ENCODE peak calls at places on chromosomes 1 and 21, in five cellular contexts. L is spleen, Y is HAP-1, N is cardiac fibroblast, V is GM23338. G is an unnamed sample.

GRCh38 chr1:113401067-113401466 is 10.8 kb downstream of the MAGI3 start:
- DNase-seq in V (no peak), N (no peak), L (no peak), Y (no peak), G (no peak)

GRCh38 chr1:20057886-20058420 is 12.0 kb upstream of the PLA2G5 start:
- DNase-seq in Y (no peak), V (no peak), L (no peak), N (no peak), G (no peak)

GRCh38 chr1:67162954-67163353 is 3.3 kb upstream of the IL23R start:
- DNase-seq in N (peak; percentile 80), Y (no peak), V (no peak), L (no peak), G (peak; percentile 22)

GRCh38 chr1:205226868-205227583 is 720 bp upstream of the TMCC2 start:
- DNase-seq in Y (peak; percentile 79), V (no peak), L (no peak), N (peak; percentile 55), G (no peak)

GRCh38 chr1:235199441-235199840 is 38.4 kb upstream of the RBM34 start:
- DNase-seq in L (no peak), N (peak; percentile 66), Y (no peak), V (peak; percentile 90), G (peak; percentile 2)

GRCh38 chr1:241527146-241527545 is 5.0 kb upstream of the KMO start:
- DNase-seq in N (no peak), V (no peak), Y (no peak), L (no peak), G (no peak)

GRCh38 chr1:218779341-218779831 is 394.3 kb upstream of the LYPLAL1 start:
- DNase-seq in N (no peak), Y (no peak), V (no peak), L (no peak), G (no peak)

GRCh38 chr1:18879791-18880309 is 20.4 kb upstream of the TAS1R2 start:
- DNase-seq in Y (peak; percentile 75), V (no peak), N (no peak), L (no peak), G (no peak)

GRCh38 chr1:206472454-206472853 is 2.2 kb downstream of the IKBKE start:
- DNase-seq in Y (no peak), N (peak; percentile 70), L (peak; percentile 85), V (peak; percentile 51), G (peak; percentile 69)

GRCh38 chr21:29221259-29221744 is 77.4 kb upstream of the BACH1 start:
- DNase-seq in L (no peak), N (peak; percentile 87), V (no peak), Y (no peak), G (peak; percentile 55)

GRCh38 chr1:19317126-19317910 is 5.2 kb downstream of the SLC66A1 start:
- DNase-seq in L (peak; percentile 63), N (no peak), V (peak; percentile 86), Y (no peak), G (no peak)

GRCh38 chr1:236851871-236852270 is 56.8 kb downstream of the MTR start:
- DNase-seq in V (no peak), L (no peak), Y (no peak), N (peak; percentile 17), G (no peak)

GRCh38 chr1:211685823-211686222 is 10.4 kb upstream of the NEK2 start:
- DNase-seq in L (no peak), N (no peak), Y (no peak), V (no peak), G (no peak)

GRCh38 chr1:211683396-211684297 is 8.2 kb upstream of the NEK2 start:
- DNase-seq in N (no peak), V (no peak), Y (no peak), L (no peak), G (no peak)

GRCh38 chr1:211684331-211684730 is 8.9 kb upstream of the NEK2 start:
- DNase-seq in L (no peak), N (no peak), Y (no peak), V (no peak), G (no peak)

GRCh38 chr1:211687462-211688215 is 12.2 kb upstream of the NEK2 start:
- DNase-seq in L (no peak), N (no peak), V (no peak), Y (no peak), G (no peak)

DNA sequence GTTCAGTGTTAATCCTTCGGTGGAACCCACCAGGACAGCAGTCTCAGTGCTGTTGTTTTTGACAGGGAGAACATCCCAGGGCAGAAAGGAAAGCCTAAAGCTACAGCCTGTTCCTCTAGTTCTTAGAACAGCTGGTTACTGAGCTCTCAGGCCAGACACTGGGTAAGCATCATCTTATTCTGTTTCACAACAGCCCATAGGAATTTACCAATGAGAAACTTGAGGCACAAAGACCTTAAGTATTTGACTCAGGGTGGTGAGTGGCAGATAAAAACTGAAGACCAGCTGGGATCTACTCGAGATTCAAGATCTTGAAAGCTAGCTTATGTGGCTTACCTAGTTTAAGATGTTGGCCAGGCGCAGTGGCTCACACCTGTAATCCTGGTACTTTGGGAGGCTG is 9.4 kb upstream of the NEK2 start:
- DNase-seq in N (peak; percentile 36), V (no peak), Y (no peak), L (no peak), G (no peak)
- H3K4me3 ChIP-seq in N (no peak overlapping the region), V (no peak overlapping the region), Y (no peak overlapping the region), L (no peak overlapping the region), G (no peak overlapping the region)

DNA sequence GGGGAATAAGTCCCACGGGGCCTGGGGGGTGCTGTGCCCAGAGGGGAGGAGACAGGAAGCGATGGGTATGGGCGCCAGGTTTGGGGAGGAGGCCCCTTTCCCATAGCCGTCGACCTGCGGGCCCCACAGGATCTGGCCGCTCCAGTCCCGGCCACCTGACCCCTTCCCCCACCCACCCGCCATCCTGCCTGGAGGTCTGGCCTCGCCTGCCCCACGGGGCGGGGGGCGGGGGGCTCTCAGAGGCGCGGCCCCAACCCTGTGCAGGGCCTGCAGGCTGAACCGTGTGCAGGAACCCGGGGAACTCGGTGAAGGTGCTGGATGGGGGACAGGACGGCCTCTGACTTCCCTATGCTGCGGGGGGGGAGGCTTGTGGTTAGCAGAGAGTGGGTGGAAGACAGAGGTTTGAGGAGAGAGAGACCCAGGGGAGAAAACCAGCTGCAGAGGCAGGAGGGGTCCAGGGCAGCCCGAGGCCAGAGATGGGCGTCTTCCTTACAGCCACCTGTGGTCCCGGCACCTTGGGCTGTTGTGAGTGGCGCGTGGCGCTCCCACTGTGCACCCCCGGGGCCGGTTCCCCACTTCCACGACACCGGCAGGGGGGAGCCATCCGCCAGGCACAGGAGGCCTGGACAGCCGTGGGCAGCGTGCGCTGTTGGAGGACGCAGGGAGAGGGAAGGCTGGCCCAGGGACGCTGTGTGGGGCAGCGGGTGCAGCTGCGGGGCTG is 2.5 kb upstream of the TNFRSF18 start:
- DNase-seq in L (peak; percentile 79), N (no peak), Y (no peak), V (peak; percentile 0), G (peak; percentile 39)
- H3K4me3 ChIP-seq in L (peak overlapping the region; percentile 53), N (no peak overlapping the region), Y (no peak overlapping the region), V (no peak overlapping the region), G (no peak overlapping the region)

DNA sequence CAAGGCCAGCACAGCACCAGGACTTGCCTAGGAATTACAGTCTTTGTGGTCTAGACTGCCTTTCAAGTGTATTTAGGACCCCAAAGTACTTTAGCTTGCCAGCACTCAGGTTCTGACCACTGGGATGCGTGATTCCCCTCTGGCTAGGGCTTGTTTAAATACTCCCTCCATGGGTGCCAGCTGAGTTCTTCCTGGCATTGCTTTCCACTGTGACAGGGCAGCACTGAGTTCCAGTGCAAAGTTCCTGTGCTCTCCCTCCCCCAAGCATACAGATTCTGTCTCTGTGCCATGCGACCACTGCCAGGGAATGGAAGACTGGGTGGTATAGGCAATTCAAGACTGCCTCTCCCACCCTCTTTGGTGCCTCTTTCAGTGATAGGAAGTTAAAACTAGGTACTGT is 45.9 kb downstream of the NIBAN1 start:
- DNase-seq in L (no peak), V (no peak), N (no peak), Y (no peak), G (no peak)
- H3K4me3 ChIP-seq in L (no peak overlapping the region), V (no peak overlapping the region), N (no peak overlapping the region), Y (no peak overlapping the region), G (no peak overlapping the region)

DNA sequence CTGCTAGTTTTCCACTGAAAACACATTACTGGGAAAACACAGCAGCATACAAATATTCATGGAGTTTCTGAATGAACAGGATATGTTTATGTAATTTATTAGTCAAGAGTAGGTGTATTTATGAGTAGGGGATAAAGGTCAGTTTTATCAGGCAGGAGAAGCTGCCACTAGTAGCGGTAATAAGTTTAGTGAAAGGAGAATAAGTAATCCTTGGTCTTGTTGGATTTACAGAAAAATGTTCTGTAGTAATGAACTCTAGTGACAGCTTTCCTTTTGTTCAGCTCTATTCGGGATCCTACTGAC is 1.2 kb downstream of the MAST2 start:
- DNase-seq in N (no peak), Y (no peak), V (no peak), L (no peak), G (no peak)
- H3K4me3 ChIP-seq in N (peak overlapping the region; percentile 69), Y (peak overlapping the region; percentile 67), V (peak overlapping the region; percentile 94), L (peak overlapping the region; percentile 71), G (peak overlapping the region; percentile 66)

DNA sequence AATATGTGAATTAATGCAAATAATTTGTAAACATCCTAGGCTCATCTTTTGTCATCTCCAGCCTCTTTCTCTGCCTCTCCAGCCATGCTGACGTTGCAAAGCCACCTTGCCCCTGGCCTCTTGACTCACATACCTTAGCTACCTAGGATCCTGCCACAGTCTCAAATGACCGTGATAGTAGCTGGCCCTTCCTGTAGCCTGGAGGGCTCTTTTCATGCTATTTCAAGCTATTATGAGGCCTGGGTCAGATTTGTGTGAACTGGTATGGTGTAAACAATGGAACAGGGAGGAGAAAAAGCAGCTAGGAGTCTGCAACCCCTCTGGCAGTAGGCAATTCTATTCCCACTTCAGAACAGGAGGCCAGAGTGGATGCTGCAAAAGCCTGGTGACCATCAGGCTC is 337.7 kb downstream of the DISC1 start:
- DNase-seq in Y (no peak), V (no peak), N (no peak), L (no peak), G (no peak)
- H3K4me3 ChIP-seq in Y (no peak overlapping the region), V (no peak overlapping the region), N (no peak overlapping the region), L (no peak overlapping the region), G (no peak overlapping the region)

GRCh38 chr1:23019094-23019850 is at the start of gene KDM1A:
- DNase-seq in V (peak; percentile 98), Y (peak; percentile 98), L (peak; percentile 99), N (peak; percentile 98), G (peak; percentile 94)

GRCh38 chr1:23020731-23021130 is 1.5 kb downstream of the KDM1A start:
- DNase-seq in V (peak; percentile 26), N (no peak), Y (no peak), L (no peak), G (no peak)

GRCh38 chr1:23023174-23023573 is 3.9 kb downstream of the KDM1A start:
- DNase-seq in V (no peak), L (no peak), Y (no peak), N (no peak), G (no peak)

GRCh38 chr1:23019851-23020625 is 770 bp downstream of the KDM1A start:
- DNase-seq in V (peak; percentile 60), Y (peak; percentile 62), N (peak; percentile 49), L (no peak), G (no peak)

DNA sequence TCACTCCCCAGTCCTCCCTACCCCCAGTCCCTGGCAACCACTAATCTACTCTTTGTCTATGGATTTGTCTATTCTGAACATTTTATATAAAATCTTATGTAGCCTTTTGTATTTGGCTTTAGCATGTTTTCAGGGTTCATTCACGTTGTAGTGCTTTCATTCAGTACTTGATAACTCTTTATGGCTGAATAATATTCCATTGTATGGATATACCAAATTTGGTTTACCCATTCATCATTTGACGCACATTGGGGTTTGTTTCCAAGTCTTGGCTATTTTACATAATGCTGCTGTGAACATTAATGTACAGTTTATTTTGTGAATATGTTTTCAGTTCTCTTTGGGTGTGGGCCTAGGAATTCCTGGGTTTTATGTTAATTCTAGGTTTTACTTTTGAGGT is 2.6 kb downstream of the KDM1A start:
- DNase-seq in L (no peak), N (no peak), V (no peak), Y (no peak), G (no peak)
- H3K4me3 ChIP-seq in L (peak overlapping the region; percentile 96), N (no peak overlapping the region), V (peak overlapping the region; percentile 84), Y (peak overlapping the region; percentile 89), G (no peak overlapping the region)